ENCODE peak calls at places on chromosomes 16 and 17, in five cellular contexts. O, J, W, C and U are unnamed samples.
A peak's percentile ranks its signal among the peaks of the same experiment; 100 is the strongest.

GRCh38 chr16:89741342-89742014 is 20.1 kb downstream of the ZNF276 start:
- DNase-seq in O (no peak), J (no peak), W (no peak), C (no peak), U (no peak)

GRCh38 chr17:40399185-40399584 is 18.5 kb downstream of the TOP2A start:
- DNase-seq in O (peak; percentile 81), J (no peak), W (peak; percentile 12), C (peak; percentile 70), U (peak; percentile 72)

GRCh38 chr16:49455991-49456745 is 82.6 kb downstream of the C16orf78 start:
- DNase-seq in O (no peak), J (no peak), W (no peak), C (no peak), U (no peak)

GRCh38 chr17:21539146-21539545 is 153.2 kb upstream of the KCNJ18 start:
- DNase-seq in O (peak; percentile 17), J (no peak), W (no peak), C (no peak), U (no peak)

GRCh38 chr17:49964539-49965521 is 4.2 kb upstream of the DLX4 start:
- DNase-seq in O (no peak), J (no peak), W (no peak), C (no peak), U (peak; percentile 71)

GRCh38 chr17:64403881-64404460 is 13.3 kb upstream of the PECAM1 start:
- DNase-seq in O (no peak), J (no peak), W (no peak), C (no peak), U (no peak)

GRCh38 chr16:61934591-61934990 is 101.6 kb downstream of the CDH8 start:
- DNase-seq in O (no peak), J (no peak), W (no peak), C (no peak), U (no peak)

GRCh38 chr16:87681990-87682570 is 79.8 kb downstream of the JPH3 start:
- DNase-seq in O (peak; percentile 74), J (no peak), W (peak; percentile 14), C (peak; percentile 72), U (peak; percentile 33)

GRCh38 chr16:87560428-87561199 is 41.7 kb upstream of the JPH3 start:
- DNase-seq in O (peak; percentile 53), J (no peak), W (no peak), C (peak; percentile 39), U (no peak)

GRCh38 chr16:85524630-85525463 is 88.3 kb upstream of the GSE1 start:
- DNase-seq in O (peak; percentile 80), J (no peak), W (no peak), C (peak; percentile 33), U (peak; percentile 51)

GRCh38 chr17:74123350-74123749 is 80.1 kb upstream of the RPL38 start:
- DNase-seq in O (no peak), J (no peak), W (peak; percentile 36), C (peak; percentile 66), U (no peak)

GRCh38 chr17:66673668-66674276 is 161.1 kb upstream of the CACNG5 start:
- DNase-seq in O (peak; percentile 75), J (peak; percentile 52), W (peak; percentile 14), C (peak; percentile 69), U (peak; percentile 78)

GRCh38 chr17:55451758-55452468 is 30.3 kb upstream of the MMD start:
- DNase-seq in O (peak; percentile 74), J (no peak), W (no peak), C (peak; percentile 66), U (no peak)

GRCh38 chr17:51901242-51901641 is 257.3 kb downstream of the CA10 start:
- DNase-seq in O (no peak), J (no peak), W (no peak), C (no peak), U (peak; percentile 6)

GRCh38 chr16:56409195-56409594 is 16.1 kb downstream of the AMFR start:
- DNase-seq in O (peak; percentile 43), J (no peak), W (no peak), C (peak; percentile 56), U (no peak)

GRCh38 chr17:4806420-4806769 is 557 bp upstream of the PLD2 start:
- DNase-seq in O (no peak), J (no peak), W (no peak), C (no peak), U (no peak)

GRCh38 chr17:21129023-21129681 is 2.4 kb downstream of the DHRS7B start:
- DNase-seq in O (peak; percentile 79), J (no peak), W (peak; percentile 28), C (peak; percentile 81), U (no peak)

GRCh38 chr17:77279448-77280303 is 138.9 kb downstream of the SEC14L1 start:
- DNase-seq in O (peak; percentile 95), J (no peak), W (no peak), C (peak; percentile 28), U (peak; percentile 43)

GRCh38 chr17:76515291-76515949 is 14.2 kb upstream of the RHBDF2 start:
- DNase-seq in O (peak; percentile 96), J (no peak), W (peak; percentile 64), C (peak; percentile 100), U (no peak)

GRCh38 chr17:38544175-38544838 is 61.4 kb downstream of the SRCIN1 start:
- DNase-seq in O (no peak), J (no peak), W (no peak), C (no peak), U (no peak)

GRCh38 chr16:57977418-57978069 is 6.6 kb upstream of the CNGB1 start:
- DNase-seq in O (no peak), J (no peak), W (no peak), C (no peak), U (peak; percentile 44)

GRCh38 chr17:78534492-78535284 is 42.5 kb downstream of the DNAH17 start:
- DNase-seq in O (no peak), J (no peak), W (no peak), C (no peak), U (no peak)

GRCh38 chr17:56897646-56898424 is 16.0 kb downstream of the TRIM25 start:
- DNase-seq in O (no peak), J (no peak), W (no peak), C (no peak), U (no peak)

GRCh38 chr17:15262291-15263205 is 2.6 kb downstream of the PMP22 start:
- DNase-seq in O (peak; percentile 95), J (peak; percentile 50), W (no peak), C (peak; percentile 94), U (peak; percentile 81)
- TF ChIP-seq CTCF in O (peak; percentile 15), J (no peak), W (peak; percentile 12), C (peak; percentile 31), U (no peak)

GRCh38 chr16:74225278-74225677 is 71.3 kb upstream of the PSMD7 start:
- DNase-seq in O (peak; percentile 15), J (no peak), W (no peak), C (no peak), U (no peak)
- TF ChIP-seq CTCF in O (no peak), J (no peak), W (no peak), C (no peak), U (no peak)

GRCh38 chr17:60637683-60638082 is 37.7 kb downstream of the PPM1D start:
- DNase-seq in O (no peak), J (no peak), W (no peak), C (no peak), U (no peak)

GRCh38 chr17:60641126-60641525 is 36.5 kb upstream of the BCAS3 start:
- DNase-seq in O (no peak), J (no peak), W (no peak), C (peak; percentile 47), U (no peak)

GRCh38 chr17:60641810-60642220 is 35.8 kb upstream of the BCAS3 start:
- DNase-seq in O (peak; percentile 90), J (peak; percentile 53), W (no peak), C (peak; percentile 63), U (peak; percentile 78)

GRCh38 chr17:60640503-60640902 is 37.1 kb upstream of the BCAS3 start:
- DNase-seq in O (peak; percentile 40), J (no peak), W (no peak), C (peak; percentile 17), U (peak; percentile 20)

GRCh38 chr17:60639019-60639330 is 38.7 kb upstream of the BCAS3 start:
- DNase-seq in O (no peak), J (no peak), W (no peak), C (no peak), U (no peak)
- TF ChIP-seq CTCF in O (no peak), J (no peak), W (no peak), C (no peak), U (no peak)

GRCh38 chr16:22330326-22330725 is 33.1 kb downstream of the POLR3E start:
- DNase-seq in O (no peak), J (no peak), W (no peak), C (no peak), U (no peak)

GRCh38 chr16:22327446-22327775 is 30.2 kb downstream of the POLR3E start:
- DNase-seq in O (no peak), J (no peak), W (no peak), C (no peak), U (no peak)

GRCh38 chr16:22328081-22328725 is 31.0 kb downstream of the POLR3E start:
- DNase-seq in O (no peak), J (no peak), W (no peak), C (no peak), U (no peak)

GRCh38 chr16:22326771-22327445 is 29.7 kb downstream of the POLR3E start:
- DNase-seq in O (no peak), J (no peak), W (no peak), C (no peak), U (no peak)

DNA sequence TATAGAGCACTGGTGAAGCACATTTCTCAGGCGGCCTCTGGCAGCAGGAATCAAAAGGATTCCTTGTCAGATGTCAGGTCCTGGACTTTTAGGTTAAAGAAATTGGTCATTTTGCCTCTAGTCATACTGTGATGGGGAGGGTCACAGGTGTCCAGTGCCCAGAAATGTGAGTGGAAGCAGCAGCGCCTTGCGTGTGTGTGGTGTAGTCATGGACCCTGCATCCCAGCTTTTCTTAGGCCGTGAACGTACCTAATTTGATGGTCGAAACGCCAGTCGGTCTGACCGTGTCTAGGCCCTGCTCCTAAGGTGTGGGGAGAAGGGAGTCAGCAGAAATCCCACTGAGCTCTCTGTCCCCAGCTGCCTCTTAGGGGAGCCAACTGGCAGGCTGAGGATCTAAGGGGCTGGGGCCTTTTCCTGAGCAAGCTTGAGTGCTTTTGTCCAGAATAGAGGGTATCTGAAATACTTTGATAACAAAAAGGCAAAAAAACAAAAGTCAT is 32.0 kb downstream of the POLR3E start:
- DNase-seq in O (no peak), J (no peak), W (no peak), C (no peak), U (no peak)
- TF ChIP-seq CTCF in O (no peak), J (no peak), W (no peak), C (no peak), U (no peak)

DNA sequence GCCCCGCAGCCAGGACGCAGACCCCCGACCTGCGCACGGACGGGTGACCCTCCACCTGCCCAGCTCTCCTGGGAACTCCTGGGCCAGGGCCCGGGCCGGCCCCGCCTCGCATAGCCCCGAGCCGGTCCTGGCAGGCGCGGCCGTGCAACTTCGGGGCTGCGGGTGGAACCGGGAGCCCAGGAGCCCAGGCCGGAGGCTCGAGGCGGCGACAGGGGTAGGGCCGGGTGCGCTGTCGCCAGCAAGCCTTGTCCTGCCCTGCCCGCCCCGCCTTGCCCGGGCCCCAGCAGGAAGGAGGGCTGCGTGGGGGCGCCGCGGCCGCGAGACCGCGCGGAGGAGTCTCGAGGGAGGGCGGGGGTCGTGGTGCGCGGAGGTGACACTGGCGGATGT is 412 bp downstream of the LMF1 start:
- DNase-seq in O (no peak), J (no peak), W (no peak), C (peak; percentile 9), U (peak; percentile 56)
- TF ChIP-seq CTCF in O (no peak), J (no peak), W (no peak), C (no peak), U (no peak)

GRCh38 chr16:65697061-65697460 is 575.2 kb upstream of the CDH11 start:
- DNase-seq in O (peak; percentile 57), J (no peak), W (no peak), C (no peak), U (peak; percentile 9)
- TF ChIP-seq CTCF in O (no peak), J (no peak), W (no peak), C (peak; percentile 33), U (peak; percentile 10)